ENCODE peak calls at places on chromosomes 5 and 9, in ten cellular contexts. One of them, this sample, is unnamed.

GRCh38 chr9:113619156-113619861 is 155.8 kb downstream of the RGS3 start:
- DNase-seq in OCI-LY7: no peak
- DNase-seq in GM23248: no peak
- DNase-seq in PC-3: no peak
- DNase-seq in A549: no peak
- DNase-seq in mesendoderm: no peak
- DNase-seq in SK-N-SH: no peak
- DNase-seq in MM.1S: no peak
- DNase-seq in PC-9: no peak
- DNase-seq in neural progenitor cell: no peak
- DNase-seq in this sample: no peak

GRCh38 chr5:65141487-65141886 is 340.2 kb downstream of the ADAMTS6 start:
- DNase-seq in OCI-LY7: no peak
- DNase-seq in GM23248: no peak
- DNase-seq in PC-3: no peak
- DNase-seq in A549: no peak
- DNase-seq in mesendoderm: no peak
- DNase-seq in SK-N-SH: no peak
- DNase-seq in MM.1S: no peak
- DNase-seq in PC-9: no peak
- DNase-seq in neural progenitor cell: no peak
- DNase-seq in this sample: peak

GRCh38 chr5:134247411-134247810 is 21.5 kb upstream of the PPP2CA start:
- DNase-seq in OCI-LY7: no peak
- DNase-seq in GM23248: peak
- DNase-seq in PC-3: peak
- DNase-seq in A549: no peak
- DNase-seq in mesendoderm: peak
- DNase-seq in SK-N-SH: no peak
- DNase-seq in MM.1S: no peak
- DNase-seq in PC-9: peak
- DNase-seq in neural progenitor cell: no peak
- DNase-seq in this sample: peak

GRCh38 chr5:121681200-121681855 is 170.4 kb upstream of the FTMT start:
- DNase-seq in OCI-LY7: no peak
- DNase-seq in GM23248: no peak
- DNase-seq in PC-3: no peak
- DNase-seq in A549: no peak
- DNase-seq in mesendoderm: peak
- DNase-seq in SK-N-SH: no peak
- DNase-seq in MM.1S: no peak
- DNase-seq in PC-9: no peak
- DNase-seq in neural progenitor cell: no peak
- DNase-seq in this sample: no peak

GRCh38 chr5:91174418-91174817 is 208.7 kb downstream of the ARRDC3 start:
- DNase-seq in OCI-LY7: no peak
- DNase-seq in GM23248: no peak
- DNase-seq in PC-3: no peak
- DNase-seq in A549: no peak
- DNase-seq in mesendoderm: no peak
- DNase-seq in SK-N-SH: no peak
- DNase-seq in MM.1S: no peak
- DNase-seq in PC-9: no peak
- DNase-seq in neural progenitor cell: no peak
- DNase-seq in this sample: no peak

GRCh38 chr9:114216081-114216480 is 60.7 kb downstream of the COL27A1 start:
- DNase-seq in OCI-LY7: no peak
- DNase-seq in GM23248: no peak
- DNase-seq in PC-3: no peak
- DNase-seq in A549: no peak
- DNase-seq in mesendoderm: no peak
- DNase-seq in SK-N-SH: peak
- DNase-seq in MM.1S: no peak
- DNase-seq in PC-9: peak
- DNase-seq in neural progenitor cell: no peak
- DNase-seq in this sample: peak

GRCh38 chr9:10525972-10526371 is 86.8 kb downstream of the PTPRD start:
- DNase-seq in OCI-LY7: no peak
- DNase-seq in GM23248: no peak
- DNase-seq in PC-3: no peak
- DNase-seq in A549: no peak
- DNase-seq in mesendoderm: peak
- DNase-seq in SK-N-SH: no peak
- DNase-seq in MM.1S: no peak
- DNase-seq in PC-9: no peak
- DNase-seq in neural progenitor cell: peak
- DNase-seq in this sample: no peak

GRCh38 chr5:134851307-134851923 is 5.6 kb downstream of the C5orf24 start:
- DNase-seq in OCI-LY7: peak
- DNase-seq in GM23248: peak
- DNase-seq in PC-3: peak
- DNase-seq in A549: no peak
- DNase-seq in mesendoderm: peak
- DNase-seq in SK-N-SH: peak
- DNase-seq in MM.1S: no peak
- DNase-seq in PC-9: no peak
- DNase-seq in neural progenitor cell: no peak
- DNase-seq in this sample: peak

GRCh38 chr9:33818832-33819500 is 2.0 kb downstream of the UBE2R2 start:
- DNase-seq in OCI-LY7: no peak
- DNase-seq in GM23248: peak
- DNase-seq in PC-3: peak
- DNase-seq in A549: no peak
- DNase-seq in mesendoderm: no peak
- DNase-seq in SK-N-SH: peak
- DNase-seq in MM.1S: no peak
- DNase-seq in PC-9: no peak
- DNase-seq in neural progenitor cell: no peak
- DNase-seq in this sample: peak

GRCh38 chr9:133199648-133200321 is 9.3 kb downstream of the OBP2B start:
- DNase-seq in OCI-LY7: no peak
- DNase-seq in GM23248: no peak
- DNase-seq in PC-3: no peak
- DNase-seq in A549: no peak
- DNase-seq in mesendoderm: peak
- DNase-seq in SK-N-SH: no peak
- DNase-seq in MM.1S: no peak
- DNase-seq in PC-9: no peak
- DNase-seq in neural progenitor cell: no peak
- DNase-seq in this sample: no peak
- H3K27ac ChIP-seq in OCI-LY7: no peak
- H3K27ac ChIP-seq in GM23248: no peak
- H3K27ac ChIP-seq in PC-3: no peak
- H3K27ac ChIP-seq in A549: no peak
- H3K27ac ChIP-seq in mesendoderm: no peak
- H3K27ac ChIP-seq in SK-N-SH: no peak
- H3K27ac ChIP-seq in MM.1S: no peak
- H3K27ac ChIP-seq in PC-9: no peak
- H3K27ac ChIP-seq in neural progenitor cell: no peak
- H3K27ac ChIP-seq in this sample: no peak

GRCh38 chr5:79241535-79241979 is 5.6 kb downstream of the JMY start:
- DNase-seq in OCI-LY7: no peak
- DNase-seq in GM23248: no peak
- DNase-seq in PC-3: peak
- DNase-seq in A549: no peak
- DNase-seq in mesendoderm: no peak
- DNase-seq in SK-N-SH: no peak
- DNase-seq in MM.1S: no peak
- DNase-seq in PC-9: no peak
- DNase-seq in neural progenitor cell: no peak
- DNase-seq in this sample: no peak

GRCh38 chr5:79243224-79243623 is 7.3 kb downstream of the JMY start:
- DNase-seq in OCI-LY7: no peak
- DNase-seq in GM23248: no peak
- DNase-seq in PC-3: no peak
- DNase-seq in A549: no peak
- DNase-seq in mesendoderm: no peak
- DNase-seq in SK-N-SH: no peak
- DNase-seq in MM.1S: no peak
- DNase-seq in PC-9: no peak
- DNase-seq in neural progenitor cell: no peak
- DNase-seq in this sample: no peak

GRCh38 chr5:79242242-79243039 is 6.5 kb downstream of the JMY start:
- DNase-seq in OCI-LY7: no peak
- DNase-seq in GM23248: no peak
- DNase-seq in PC-3: no peak
- DNase-seq in A549: no peak
- DNase-seq in mesendoderm: no peak
- DNase-seq in SK-N-SH: no peak
- DNase-seq in MM.1S: no peak
- DNase-seq in PC-9: no peak
- DNase-seq in neural progenitor cell: no peak
- DNase-seq in this sample: no peak

GRCh38 chr5:79237735-79238560 is 2.0 kb downstream of the JMY start:
- DNase-seq in OCI-LY7: peak
- DNase-seq in GM23248: peak
- DNase-seq in PC-3: no peak
- DNase-seq in A549: no peak
- DNase-seq in mesendoderm: no peak
- DNase-seq in SK-N-SH: no peak
- DNase-seq in MM.1S: no peak
- DNase-seq in PC-9: no peak
- DNase-seq in neural progenitor cell: no peak
- DNase-seq in this sample: no peak

DNA sequence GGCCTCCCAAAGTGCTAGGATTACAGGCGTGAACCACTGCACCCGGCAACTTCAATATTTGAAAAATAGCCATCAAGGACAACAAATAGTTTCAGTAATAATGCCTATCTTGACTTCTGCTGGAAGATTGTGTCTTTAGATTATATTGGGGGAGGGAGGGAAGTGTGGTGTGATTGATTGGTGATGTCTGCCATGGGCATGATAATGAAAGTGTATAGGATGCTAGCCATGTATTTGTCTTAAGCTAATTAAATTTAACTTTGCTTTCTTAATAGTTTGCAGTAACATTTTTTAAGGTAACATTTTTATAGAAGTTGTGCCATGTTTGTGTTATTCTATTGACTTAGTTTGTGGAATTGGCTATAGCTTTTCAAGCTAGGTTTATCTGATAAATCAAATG is 4.6 kb downstream of the JMY start:
- DNase-seq in OCI-LY7: no peak
- DNase-seq in GM23248: no peak
- DNase-seq in PC-3: no peak
- DNase-seq in A549: no peak
- DNase-seq in mesendoderm: no peak
- DNase-seq in SK-N-SH: no peak
- DNase-seq in MM.1S: no peak
- DNase-seq in PC-9: no peak
- DNase-seq in neural progenitor cell: no peak
- DNase-seq in this sample: no peak
- H3K4me2 ChIP-seq in OCI-LY7: peak
- H3K4me2 ChIP-seq in GM23248: no peak
- H3K4me2 ChIP-seq in PC-3: peak
- H3K4me2 ChIP-seq in A549: no peak
- H3K4me2 ChIP-seq in mesendoderm: no peak
- H3K4me2 ChIP-seq in SK-N-SH: no peak
- H3K4me2 ChIP-seq in MM.1S: peak
- H3K4me2 ChIP-seq in PC-9: peak
- H3K4me2 ChIP-seq in neural progenitor cell: peak
- H3K4me2 ChIP-seq in this sample: no peak

GRCh38 chr5:73749485-73750270 is 123.7 kb downstream of the ARHGEF28 start:
- DNase-seq in OCI-LY7: no peak
- DNase-seq in GM23248: no peak
- DNase-seq in PC-3: no peak
- DNase-seq in A549: no peak
- DNase-seq in mesendoderm: no peak
- DNase-seq in SK-N-SH: no peak
- DNase-seq in MM.1S: no peak
- DNase-seq in PC-9: no peak
- DNase-seq in neural progenitor cell: no peak
- DNase-seq in this sample: no peak

GRCh38 chr5:73748510-73749410 is 122.8 kb downstream of the ARHGEF28 start:
- DNase-seq in OCI-LY7: no peak
- DNase-seq in GM23248: no peak
- DNase-seq in PC-3: no peak
- DNase-seq in A549: no peak
- DNase-seq in mesendoderm: no peak
- DNase-seq in SK-N-SH: peak
- DNase-seq in MM.1S: no peak
- DNase-seq in PC-9: no peak
- DNase-seq in neural progenitor cell: no peak
- DNase-seq in this sample: peak

GRCh38 chr5:73747696-73748380 is 121.8 kb downstream of the ARHGEF28 start:
- DNase-seq in OCI-LY7: no peak
- DNase-seq in GM23248: no peak
- DNase-seq in PC-3: no peak
- DNase-seq in A549: no peak
- DNase-seq in mesendoderm: no peak
- DNase-seq in SK-N-SH: no peak
- DNase-seq in MM.1S: no peak
- DNase-seq in PC-9: no peak
- DNase-seq in neural progenitor cell: no peak
- DNase-seq in this sample: peak

GRCh38 chr5:73754254-73754653 is 128.3 kb downstream of the ARHGEF28 start:
- DNase-seq in OCI-LY7: no peak
- DNase-seq in GM23248: no peak
- DNase-seq in PC-3: no peak
- DNase-seq in A549: no peak
- DNase-seq in mesendoderm: no peak
- DNase-seq in SK-N-SH: no peak
- DNase-seq in MM.1S: no peak
- DNase-seq in PC-9: no peak
- DNase-seq in neural progenitor cell: no peak
- DNase-seq in this sample: no peak

DNA sequence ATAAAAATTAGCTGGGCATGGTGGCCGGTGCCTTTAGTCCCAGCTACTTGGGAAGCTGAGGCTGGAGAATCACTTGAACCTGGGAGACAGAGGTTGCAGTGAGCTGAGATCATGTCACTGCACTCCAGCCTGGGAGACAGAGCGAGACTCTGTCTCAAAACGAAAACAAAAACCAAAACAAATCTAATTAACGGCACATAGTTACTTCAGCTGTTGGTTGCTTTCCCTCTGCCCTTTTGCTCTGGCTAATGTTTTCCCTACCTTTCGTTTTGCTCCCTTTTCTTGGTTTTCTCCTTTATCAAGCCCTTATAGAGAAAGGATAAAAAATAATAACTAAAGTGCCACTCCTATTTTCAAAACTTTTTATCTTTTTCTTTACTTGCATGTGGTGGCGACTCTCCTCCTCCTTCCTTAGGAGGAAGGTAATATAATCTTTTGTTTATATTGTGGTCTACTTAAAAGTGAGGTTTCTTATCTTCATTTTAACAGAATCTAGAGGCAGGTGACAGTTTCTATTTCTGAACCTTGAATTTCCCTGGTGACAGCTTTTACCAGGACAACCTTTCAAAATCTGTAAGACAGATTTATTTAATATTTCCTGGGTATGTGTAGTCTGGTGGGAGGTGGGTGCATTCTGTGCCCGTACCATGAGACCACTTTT is 125.4 kb downstream of the ARHGEF28 start:
- DNase-seq in OCI-LY7: no peak
- DNase-seq in GM23248: no peak
- DNase-seq in PC-3: no peak
- DNase-seq in A549: no peak
- DNase-seq in mesendoderm: no peak
- DNase-seq in SK-N-SH: no peak
- DNase-seq in MM.1S: peak
- DNase-seq in PC-9: no peak
- DNase-seq in neural progenitor cell: no peak
- DNase-seq in this sample: no peak
- H3K4me3 ChIP-seq in OCI-LY7: no peak
- H3K4me3 ChIP-seq in GM23248: no peak
- H3K4me3 ChIP-seq in PC-3: no peak
- H3K4me3 ChIP-seq in A549: no peak
- H3K4me3 ChIP-seq in mesendoderm: no peak
- H3K4me3 ChIP-seq in SK-N-SH: no peak
- H3K4me3 ChIP-seq in MM.1S: peak
- H3K4me3 ChIP-seq in PC-9: no peak
- H3K4me3 ChIP-seq in neural progenitor cell: no peak
- H3K4me3 ChIP-seq in this sample: no peak

GRCh38 chr5:143987264-143987663 is 175.3 kb downstream of the HMHB1 start:
- DNase-seq in OCI-LY7: no peak
- DNase-seq in GM23248: no peak
- DNase-seq in PC-3: no peak
- DNase-seq in A549: no peak
- DNase-seq in mesendoderm: no peak
- DNase-seq in SK-N-SH: no peak
- DNase-seq in MM.1S: no peak
- DNase-seq in PC-9: no peak
- DNase-seq in neural progenitor cell: no peak
- DNase-seq in this sample: no peak
- H3K27ac ChIP-seq in OCI-LY7: no peak
- H3K27ac ChIP-seq in GM23248: peak
- H3K27ac ChIP-seq in PC-3: no peak
- H3K27ac ChIP-seq in A549: no peak
- H3K27ac ChIP-seq in mesendoderm: no peak
- H3K27ac ChIP-seq in SK-N-SH: no peak
- H3K27ac ChIP-seq in MM.1S: no peak
- H3K27ac ChIP-seq in PC-9: no peak
- H3K27ac ChIP-seq in neural progenitor cell: no peak
- H3K27ac ChIP-seq in this sample: peak

This sample was measured in astrocyte.